ENCODE peak calls at places on chromosomes 12 and 14, in seven cellular contexts. D is endothelial cell of umbilical vein, R is A549, P is WTC11, C is natural killer cell, N is Right ventricle myocardium superior, K is ureter. W is an unnamed sample.

GRCh38 chr14:66539034-66539433 is 31.1 kb downstream of the GPHN start:
- DNase-seq in P (no peak), R (no peak), K (no peak), N (no peak), C (no peak), D (no peak), W (no peak)

GRCh38 chr14:49769581-49770211 is 1.7 kb downstream of the KLHDC2 start:
- DNase-seq in R (peak; percentile 14), D (no peak), C (no peak), P (no peak), K (no peak), N (no peak), W (no peak)

GRCh38 chr12:109475993-109476806 is 900 bp downstream of the KCTD10 start:
- DNase-seq in C (no peak), D (no peak), P (no peak), N (no peak), R (no peak), K (no peak), W (no peak)

GRCh38 chr14:51293149-51293925 is 53.3 kb downstream of the TMX1 start:
- DNase-seq in K (no peak), N (peak; percentile 70), P (no peak), C (no peak), D (peak; percentile 16), R (no peak), W (no peak)

GRCh38 chr12:11651785-11652184 is 2.3 kb downstream of the ETV6 start:
- DNase-seq in R (no peak), N (no peak), K (no peak), C (no peak), P (no peak), D (peak; percentile 54), W (no peak)

GRCh38 chr12:27387473-27387872 is 54.8 kb downstream of the BMAL2 start:
- DNase-seq in R (no peak), D (no peak), C (no peak), K (no peak), P (no peak), N (no peak), W (no peak)

GRCh38 chr12:55705802-55706402 is 1.8 kb downstream of the ITGA7 start:
- DNase-seq in K (no peak), N (peak; percentile 47), R (peak; percentile 27), D (no peak), C (no peak), P (peak; percentile 74), W (no peak)

GRCh38 chr12:2751686-2752085 is 43.1 kb upstream of the FKBP4 start:
- DNase-seq in K (no peak), P (no peak), C (no peak), N (no peak), R (peak; percentile 26), D (no peak), W (no peak)

GRCh38 chr14:60101801-60102200 is 10.1 kb downstream of the PCNX4 start:
- DNase-seq in C (no peak), K (no peak), D (no peak), P (no peak), R (no peak), N (no peak), W (no peak)

GRCh38 chr12:50087159-50087558 is 2.0 kb downstream of the SMARCD1 start:
- DNase-seq in K (no peak), N (no peak), R (no peak), P (no peak), C (no peak), D (no peak), W (no peak)

GRCh38 chr14:103520657-103521437 is 1.8 kb downstream of the CKB start:
- DNase-seq in D (peak; percentile 49), C (peak; percentile 61), P (peak; percentile 79), K (peak; percentile 83), N (peak; percentile 92), R (peak; percentile 81), W (peak; percentile 82)

GRCh38 chr12:81596558-81596957 is 162.6 kb downstream of the PPFIA2 start:
- DNase-seq in K (no peak), D (no peak), N (no peak), C (no peak), R (no peak), P (no peak), W (no peak)

GRCh38 chr14:87992720-87993484 is at the start of gene GALC:
- DNase-seq in R (peak; percentile 90), C (peak; percentile 97), D (peak; percentile 94), N (peak; percentile 98), K (peak; percentile 96), P (peak; percentile 94), W (peak; percentile 97)

GRCh38 chr12:85711735-85712390 is 124.3 kb downstream of the RASSF9 start:
- DNase-seq in P (no peak), N (peak; percentile 69), C (no peak), D (no peak), K (no peak), R (no peak), W (no peak)

GRCh38 chr14:37060496-37061260 is 111.7 kb downstream of the SLC25A21 start:
- DNase-seq in K (no peak), C (no peak), R (no peak), N (no peak), P (peak; percentile 32), D (no peak), W (no peak)

GRCh38 chr14:85076111-85076510 is 453.8 kb upstream of the FLRT2 start:
- DNase-seq in R (no peak), K (no peak), P (no peak), D (no peak), C (no peak), N (no peak), W (no peak)

GRCh38 chr12:76113800-76114757 is 29.6 kb upstream of the NAP1L1 start:
- DNase-seq in R (no peak), N (no peak), P (no peak), K (no peak), D (no peak), C (no peak), W (no peak)

GRCh38 chr14:104975481-104976197 is 2.5 kb downstream of the AHNAK2 start:
- DNase-seq in D (no peak), C (no peak), R (peak; percentile 49), P (peak; percentile 50), K (no peak), N (peak; percentile 40), W (no peak)

W was measured in NCI-H460.